ENCODE peak calls at places on chromosomes 13 and 19, in six cellular contexts. J is T47D, W is foreskin melanocyte, Y is NCI-H748 treated with DMSO at 0.1 percent for 48 hours, A is Daoy, F is NCI-H187 treated with DMSO at 0.1 percent for 48 hours. T is an unnamed sample.

GRCh38 chr19:34253711-34254551 is 423 bp upstream of the GARRE1 start:
- DNase-seq in J (no peak), A (no peak), Y (no peak), F (no peak), W (no peak), T (no peak)

GRCh38 chr13:87661471-87661870 is 9.7 kb upstream of the SLITRK5 start:
- DNase-seq in A (no peak), Y (no peak), F (no peak), J (no peak), W (peak; percentile 50), T (no peak)

GRCh38 chr13:71320452-71320851 is 546.6 kb downstream of the DACH1 start:
- DNase-seq in A (no peak), Y (peak; percentile 29), W (peak; percentile 40), F (no peak), J (peak; percentile 0), T (no peak)

GRCh38 chr19:13207237-13208130 is 57.3 kb downstream of the IER2 start:
- DNase-seq in A (no peak), W (no peak), F (no peak), Y (no peak), J (no peak), T (no peak)

GRCh38 chr13:93345642-93346220 is 119.1 kb downstream of the GPC6 start:
- DNase-seq in Y (no peak), W (no peak), F (no peak), J (no peak), A (no peak), T (no peak)

GRCh38 chr19:37763488-37763887 is 15.9 kb downstream of the ZNF573 start:
- DNase-seq in W (no peak), J (no peak), Y (no peak), F (no peak), A (no peak), T (no peak)

GRCh38 chr13:113077566-113077952 is 28.0 kb upstream of the F7 start:
- DNase-seq in W (no peak), F (no peak), A (no peak), J (no peak), Y (no peak), T (no peak)

GRCh38 chr13:81021284-81021683 is 680.4 kb upstream of the SPRY2 start:
- DNase-seq in A (no peak), Y (no peak), J (no peak), W (no peak), F (no peak), T (no peak)

GRCh38 chr19:10899171-10899653 is 27.9 kb downstream of the CARM1 start:
- DNase-seq in W (no peak), A (no peak), Y (no peak), J (peak; percentile 70), F (no peak), T (no peak)

GRCh38 chr13:71759506-71760225 is 107.3 kb downstream of the DACH1 start:
- DNase-seq in F (no peak), W (peak; percentile 99), Y (peak; percentile 90), J (no peak), A (no peak), T (no peak)

GRCh38 chr19:32200312-32201038 is 144.9 kb upstream of the ZNF507 start:
- DNase-seq in Y (no peak), A (no peak), F (no peak), J (no peak), W (no peak), T (no peak)

GRCh38 chr19:31408460-31409124 is 59.4 kb upstream of the TSHZ3 start:
- DNase-seq in F (no peak), W (peak; percentile 98), A (peak; percentile 82), J (no peak), Y (no peak), T (no peak)

GRCh38 chr19:45508931-45509691 is 1.8 kb downstream of the VASP start:
- DNase-seq in A (peak; percentile 91), J (no peak), F (no peak), Y (peak; percentile 15), W (peak; percentile 60), T (no peak)

GRCh38 chr13:25371158-25371557 is 616 bp upstream of the ATP8A2 start:
- DNase-seq in F (no peak), A (no peak), Y (no peak), J (no peak), W (no peak), T (no peak)

GRCh38 chr13:37561031-37561430 is 37.5 kb downstream of the POSTN start:
- DNase-seq in J (no peak), F (no peak), W (no peak), Y (no peak), A (no peak), T (no peak)

GRCh38 chr13:36553501-36553900 is 120.3 kb upstream of the SERTM1 start:
- DNase-seq in J (no peak), F (peak; percentile 95), Y (no peak), W (no peak), A (no peak), T (no peak)

GRCh38 chr19:37342753-37343152 is 28.1 kb upstream of the ZNF527 start:
- DNase-seq in F (no peak), W (no peak), J (no peak), A (no peak), Y (no peak), T (no peak)

GRCh38 chr19:55441319-55441691 is 1.8 kb downstream of the SHISA7 start:
- DNase-seq in Y (no peak), W (no peak), F (no peak), A (no peak), J (no peak), T (no peak)

GRCh38 chr19:1652471-1653299 is at the start of gene TCF3:
- DNase-seq in W (peak; percentile 98), F (peak; percentile 89), J (peak; percentile 99), Y (peak; percentile 87), A (peak; percentile 98), T (peak; percentile 98)

GRCh38 chr13:26280822-26281221 is 26.9 kb downstream of the CDK8 start:
- DNase-seq in F (no peak), W (no peak), J (no peak), A (peak; percentile 15), Y (no peak), T (no peak)

GRCh38 chr13:25886438-25887214 is 165.2 kb downstream of the SHISA2 start:
- DNase-seq in W (peak; percentile 50), F (no peak), Y (no peak), A (peak; percentile 83), J (no peak), T (no peak)

GRCh38 chr19:47729468-47729798 is 15.9 kb upstream of the NOP53 start:
- DNase-seq in Y (no peak), J (peak; percentile 48), F (no peak), A (peak; percentile 94), W (no peak), T (no peak)

GRCh38 chr13:113758651-113759524 is at the start of gene TMEM255B:
- DNase-seq in Y (peak; percentile 75), J (peak; percentile 96), F (peak; percentile 62), W (peak; percentile 42), A (peak; percentile 79), T (peak; percentile 38)

GRCh38 chr13:95509521-95510315 is 42.8 kb upstream of the CLDN10 start:
- DNase-seq in F (no peak), Y (no peak), J (no peak), A (peak; percentile 65), W (no peak), T (no peak)

GRCh38 chr19:17103177-17103576 is 27.6 kb downstream of the MYO9B start:
- DNase-seq in W (peak; percentile 73), A (peak; percentile 49), F (no peak), Y (no peak), J (no peak), T (no peak)

GRCh38 chr13:98097749-98098148 is 45.1 kb upstream of the FARP1 start:
- DNase-seq in F (no peak), A (no peak), W (no peak), J (no peak), Y (no peak), T (no peak)

GRCh38 chr19:46371371-46371901 is 24.5 kb downstream of the PPP5C start:
- DNase-seq in Y (no peak), A (no peak), W (no peak), J (no peak), F (no peak), T (peak; percentile 71)

GRCh38 chr19:41437944-41438574 is 1.7 kb downstream of the DMAC2 start:
- DNase-seq in W (no peak), A (no peak), F (no peak), J (no peak), Y (no peak), T (no peak)

GRCh38 chr13:39777527-39778061 is 122.1 kb downstream of the COG6 start:
- DNase-seq in A (peak; percentile 63), F (no peak), W (peak; percentile 31), J (no peak), Y (no peak), T (peak; percentile 47)

GRCh38 chr19:58581227-58582141 is 8.3 kb upstream of the MZF1 start:
- DNase-seq in J (no peak), W (no peak), F (no peak), Y (no peak), A (peak; percentile 67), T (peak; percentile 69)

GRCh38 chr19:47379398-47379938 is 30.4 kb downstream of the DHX34 start:
- DNase-seq in W (no peak), F (no peak), Y (no peak), J (no peak), A (no peak), T (no peak)

GRCh38 chr19:58563034-58563573 is 4.7 kb upstream of the UBE2M start:
- DNase-seq in Y (no peak), J (no peak), F (no peak), W (no peak), A (no peak), T (no peak)

GRCh38 chr13:102405499-102406079 is 3.7 kb upstream of the FGF14 start:
- DNase-seq in F (no peak), Y (no peak), W (no peak), J (no peak), A (peak; percentile 6), T (no peak)

GRCh38 chr19:2064788-2065524 is 13.9 kb upstream of the MKNK2 start:
- DNase-seq in F (no peak), A (no peak), W (no peak), J (no peak), Y (no peak), T (no peak)

T was measured in T-helper 2 cell.